ENCODE peak calls at places on chromosomes 7 and 10, in six cellular contexts. T is IMR-90, R is right atrium auricular region, J is tibial nerve, A is cardiac muscle cell, E is right lobe of liver. K is an unnamed sample.

GRCh38 chr7:97845622-97846203 is 26.5 kb downstream of the ASNS start:
- DNase-seq in T (peak; percentile 15), R (no peak), J (no peak), A (peak; percentile 23), E (no peak), K (peak; percentile 27)

GRCh38 chr7:28530175-28531142 is 118.1 kb downstream of the CREB5 start:
- DNase-seq in T (peak; percentile 60), R (peak; percentile 68), J (peak; percentile 22), A (peak; percentile 35), E (no peak), K (peak; percentile 48)

GRCh38 chr7:28332031-28332430 is 80.3 kb upstream of the CREB5 start:
- DNase-seq in T (no peak), R (no peak), J (no peak), A (no peak), E (no peak), K (no peak)

GRCh38 chr10:61447127-61447526 is 6.1 kb downstream of the TMEM26 start:
- DNase-seq in T (peak; percentile 36), R (no peak), J (no peak), A (no peak), E (no peak), K (no peak)

GRCh38 chr7:46725838-46726237 is 804.8 kb upstream of the IGFBP3 start:
- DNase-seq in T (peak; percentile 40), R (no peak), J (no peak), A (no peak), E (no peak), K (no peak)

GRCh38 chr7:139848274-139848673 is 19.2 kb downstream of the TBXAS1 start:
- DNase-seq in T (no peak), R (no peak), J (no peak), A (no peak), E (no peak), K (no peak)

GRCh38 chr7:142177869-142178268 is 66.4 kb downstream of the MGAM2 start:
- DNase-seq in T (no peak), R (no peak), J (no peak), A (no peak), E (no peak), K (peak; percentile 4)

GRCh38 chr7:149196705-149197171 is 1.4 kb downstream of the ZNF282 start:
- DNase-seq in T (no peak), R (no peak), J (no peak), A (peak; percentile 12), E (no peak), K (peak; percentile 23)

GRCh38 chr7:133652547-133652946 is 399.7 kb downstream of the EXOC4 start:
- DNase-seq in T (no peak), R (no peak), J (no peak), A (no peak), E (no peak), K (no peak)

GRCh38 chr10:32148864-32149256 is 92.6 kb upstream of the KIF5B start:
- DNase-seq in T (no peak), R (no peak), J (no peak), A (no peak), E (no peak), K (no peak)
- H3K4me3 ChIP-seq in T (no peak overlapping the region), R (peak overlapping the region; percentile 5), J (no peak overlapping the region), A (no peak overlapping the region), E (no peak overlapping the region), K (no peak overlapping the region)

GRCh38 chr10:28020080-28020860 is 21.4 kb upstream of the ODAD2 start:
- DNase-seq in T (no peak), R (no peak), J (no peak), A (no peak), E (no peak), K (no peak)
- H3K4me3 ChIP-seq in T (no peak overlapping the region), R (no peak overlapping the region), J (no peak overlapping the region), A (no peak overlapping the region), E (no peak overlapping the region), K (no peak overlapping the region)

GRCh38 chr10:42827201-42827600 is 44.6 kb downstream of the BMS1 start:
- DNase-seq in T (no peak), R (no peak), J (no peak), A (no peak), E (no peak), K (no peak)
- H3K4me3 ChIP-seq in T (no peak overlapping the region), R (no peak overlapping the region), J (no peak overlapping the region), A (no peak overlapping the region), E (no peak overlapping the region), K (no peak overlapping the region)

GRCh38 chr10:118712930-118713634 is 41.7 kb downstream of the CACUL1 start:
- DNase-seq in T (no peak), R (no peak), J (no peak), A (no peak), E (no peak), K (no peak)

GRCh38 chr10:118712080-118712479 is 42.7 kb downstream of the CACUL1 start:
- DNase-seq in T (no peak), R (no peak), J (no peak), A (no peak), E (no peak), K (no peak)

GRCh38 chr10:118704711-118705110 is 50.1 kb downstream of the CACUL1 start:
- DNase-seq in T (no peak), R (no peak), J (no peak), A (no peak), E (no peak), K (no peak)

GRCh38 chr10:118708571-118708970 is 46.2 kb downstream of the CACUL1 start:
- DNase-seq in T (no peak), R (no peak), J (no peak), A (no peak), E (no peak), K (no peak)

GRCh38 chr10:118710487-118710886 is 44.3 kb downstream of the CACUL1 start:
- DNase-seq in T (no peak), R (no peak), J (no peak), A (no peak), E (no peak), K (no peak)
- H3K4me3 ChIP-seq in T (no peak overlapping the region), R (no peak overlapping the region), J (no peak overlapping the region), A (no peak overlapping the region), E (no peak overlapping the region), K (no peak overlapping the region)

GRCh38 chr10:43688348-43688892 is 39.7 kb upstream of the ZNF32 start:
- DNase-seq in T (no peak), R (no peak), J (no peak), A (no peak), E (no peak), K (no peak)

GRCh38 chr10:43689007-43689491 is 40.4 kb upstream of the ZNF32 start:
- DNase-seq in T (no peak), R (no peak), J (no peak), A (no peak), E (no peak), K (no peak)

GRCh38 chr10:43689955-43690771 is 41.5 kb upstream of the ZNF32 start:
- DNase-seq in T (peak; percentile 72), R (peak; percentile 82), J (peak; percentile 77), A (peak; percentile 85), E (peak; percentile 87), K (peak; percentile 69)

GRCh38 chr10:43691503-43691902 is 42.8 kb upstream of the ZNF32 start:
- DNase-seq in T (peak; percentile 23), R (no peak), J (no peak), A (no peak), E (no peak), K (no peak)

DNA sequence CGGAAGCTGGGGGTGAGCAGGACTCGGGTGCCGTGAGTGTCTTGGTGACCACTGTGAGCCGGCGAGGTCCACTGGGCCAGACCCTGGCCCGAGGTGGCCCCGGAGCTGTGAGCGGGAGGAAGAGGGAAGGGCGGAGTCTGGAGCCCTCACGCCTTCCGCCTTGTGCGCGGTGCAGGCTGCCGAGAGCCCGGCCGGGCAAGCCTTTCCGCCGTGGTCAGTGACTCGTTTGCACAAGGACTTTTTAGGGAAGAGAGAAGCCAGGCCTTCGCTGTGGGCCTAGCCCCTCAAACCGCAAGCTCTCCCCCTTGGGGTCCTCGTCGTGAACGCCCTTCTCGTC is 40.9 kb upstream of the ZNF32 start:
- DNase-seq in T (no peak), R (peak; percentile 63), J (peak; percentile 52), A (peak; percentile 20), E (peak; percentile 64), K (no peak)
- H3K4me3 ChIP-seq in T (peak overlapping the region; percentile 24), R (peak overlapping the region; percentile 63), J (peak overlapping the region; percentile 32), A (peak overlapping the region; percentile 34), E (peak overlapping the region; percentile 49), K (no peak overlapping the region)

GRCh38 chr10:103554488-103555320 is 61.2 kb downstream of the NEURL1 start:
- DNase-seq in T (peak; percentile 80), R (no peak), J (no peak), A (peak; percentile 85), E (peak; percentile 62), K (peak; percentile 66)
- H3K4me3 ChIP-seq in T (peak overlapping the region; percentile 9), R (peak overlapping the region; percentile 53), J (peak overlapping the region; percentile 16), A (peak overlapping the region; percentile 41), E (peak overlapping the region; percentile 34), K (peak overlapping the region; percentile 17)

GRCh38 chr7:130939285-130940095 is 205.5 kb upstream of the KLF14 start:
- DNase-seq in T (peak; percentile 59), R (no peak), J (no peak), A (no peak), E (no peak), K (no peak)
- H3K4me3 ChIP-seq in T (peak overlapping the region; percentile 86), R (no peak overlapping the region), J (peak overlapping the region; percentile 25), A (no peak overlapping the region), E (peak overlapping the region; percentile 28), K (no peak overlapping the region)

K was measured in SJSA1.